ENCODE peak calls at places on chromosomes 6 and 20, in seven cellular contexts. U, K, I, T, G, W and Y are unnamed samples. For H3K4me1 and H3K36me3, the result is how much of the 10 kb centered on the place peaks cover.

GRCh38 chr20:4925842-4926530 is 75.3 kb downstream of the SLC23A2 start:
- DNase-seq in U (peak), K (no peak), I (peak), T (peak), G (no peak), W (no peak), Y (peak)

GRCh38 chr6:118085665-118086064 is 178.6 kb downstream of the SLC35F1 start:
- DNase-seq in U (no peak), K (no peak), I (no peak), T (no peak), G (no peak), W (no peak), Y (no peak)

GRCh38 chr6:42383421-42384208 is 68.1 kb downstream of the TRERF1 start:
- DNase-seq in U (no peak), K (no peak), I (no peak), T (no peak), G (no peak), W (no peak), Y (no peak)

GRCh38 chr20:19419420-19419819 is 207.0 kb downstream of the SLC24A3 start:
- DNase-seq in U (no peak), K (no peak), I (no peak), T (no peak), G (no peak), W (no peak), Y (no peak)

GRCh38 chr6:17165383-17165782 is 63.5 kb downstream of the STMND1 start:
- DNase-seq in U (peak), K (no peak), I (no peak), T (no peak), G (no peak), W (no peak), Y (no peak)

GRCh38 chr6:24799541-24799915 is 811 bp upstream of the ARMH2 start:
- DNase-seq in U (no peak), K (no peak), I (no peak), T (no peak), G (no peak), W (no peak), Y (no peak)

GRCh38 chr6:148746363-148747144 is at the start of gene UST:
- DNase-seq in U (peak), K (peak), I (peak), T (peak), G (peak), W (peak), Y (peak)

GRCh38 chr6:120147218-120147871 is 797.8 kb upstream of the MAN1A1 start:
- DNase-seq in U (no peak), K (no peak), I (no peak), T (no peak), G (no peak), W (peak), Y (no peak)

GRCh38 chr6:120871416-120872261 is 462.6 kb downstream of the TBC1D32 start:
- DNase-seq in U (no peak), K (peak), I (peak), T (no peak), G (peak), W (no peak), Y (no peak)

GRCh38 chr6:132960720-132961119 is 146.4 kb downstream of the RPS12 start:
- DNase-seq in U (no peak), K (no peak), I (no peak), T (no peak), G (no peak), W (no peak), Y (no peak)

GRCh38 chr6:167056370-167056769 is 57.2 kb downstream of the CEP43 start:
- DNase-seq in U (no peak), K (no peak), I (no peak), T (no peak), G (no peak), W (no peak), Y (no peak)

GRCh38 chr6:119276211-119276610 is 73.3 kb downstream of the MAN1A1 start:
- DNase-seq in U (no peak), K (no peak), I (no peak), T (no peak), G (no peak), W (no peak), Y (no peak)

GRCh38 chr6:88472731-88473130 is 306.6 kb upstream of the CNR1 start:
- DNase-seq in U (no peak), K (no peak), I (no peak), T (no peak), G (no peak), W (no peak), Y (no peak)

GRCh38 chr6:140661691-140662090 is 1287.2 kb upstream of the CITED2 start:
- DNase-seq in U (peak), K (no peak), I (no peak), T (no peak), G (no peak), W (no peak), Y (no peak)
- H3K4me1 ChIP-seq in U (under half), K (under half), I (under half), T (under half), G (under half), W (under half), Y (under half)

GRCh38 chr6:146859206-146859605 is 260.4 kb downstream of the ADGB start:
- DNase-seq in U (no peak), K (no peak), I (no peak), T (no peak), G (no peak), W (no peak), Y (no peak)

GRCh38 chr6:146857180-146857959 is 258.6 kb downstream of the ADGB start:
- DNase-seq in U (peak), K (peak), I (peak), T (peak), G (peak), W (peak), Y (peak)

GRCh38 chr6:146859795-146860495 is 261.2 kb downstream of the ADGB start:
- DNase-seq in U (no peak), K (no peak), I (no peak), T (no peak), G (no peak), W (no peak), Y (no peak)

GRCh38 chr6:146856296-146856695 is 257.5 kb downstream of the ADGB start:
- DNase-seq in U (no peak), K (no peak), I (no peak), T (no peak), G (no peak), W (no peak), Y (no peak)

DNA sequence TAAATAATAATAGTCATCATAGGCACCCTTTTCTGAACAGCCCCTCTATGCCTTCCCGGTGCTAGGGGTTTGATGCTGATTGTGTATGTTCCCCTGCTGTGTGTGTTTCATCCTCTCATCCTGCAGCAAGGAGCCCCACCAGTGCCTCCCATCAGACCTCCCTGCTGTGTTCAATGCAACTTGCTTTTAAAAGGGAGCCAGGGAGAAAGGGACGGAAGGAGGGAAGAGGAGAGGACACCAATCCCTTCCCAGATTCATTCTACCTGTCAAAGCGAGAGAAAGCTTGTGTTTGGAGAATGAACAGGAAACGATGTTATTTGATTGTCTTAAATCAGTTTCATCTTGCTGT is 259.2 kb downstream of the ADGB start:
- DNase-seq in U (no peak), K (no peak), I (no peak), T (no peak), G (no peak), W (peak), Y (no peak)
- H3K4me3 ChIP-seq in U (no peak), K (peak), I (no peak), T (peak), G (peak), W (no peak), Y (no peak)

GRCh38 chr6:29620629-29621028 is 12.4 kb downstream of the GABBR1 start:
- DNase-seq in U (no peak), K (no peak), I (no peak), T (no peak), G (no peak), W (peak), Y (no peak)
- H3K36me3 ChIP-seq in U (half or more), K (half or more), I (under half), T (half or more), G (under half), W (under half), Y (under half)

GRCh38 chr20:21653628-21654027 is 51.8 kb upstream of the PAX1 start:
- DNase-seq in U (no peak), K (no peak), I (no peak), T (no peak), G (no peak), W (no peak), Y (no peak)

GRCh38 chr20:21661488-21662055 is 43.9 kb upstream of the PAX1 start:
- DNase-seq in U (no peak), K (no peak), I (no peak), T (no peak), G (no peak), W (no peak), Y (no peak)

DNA sequence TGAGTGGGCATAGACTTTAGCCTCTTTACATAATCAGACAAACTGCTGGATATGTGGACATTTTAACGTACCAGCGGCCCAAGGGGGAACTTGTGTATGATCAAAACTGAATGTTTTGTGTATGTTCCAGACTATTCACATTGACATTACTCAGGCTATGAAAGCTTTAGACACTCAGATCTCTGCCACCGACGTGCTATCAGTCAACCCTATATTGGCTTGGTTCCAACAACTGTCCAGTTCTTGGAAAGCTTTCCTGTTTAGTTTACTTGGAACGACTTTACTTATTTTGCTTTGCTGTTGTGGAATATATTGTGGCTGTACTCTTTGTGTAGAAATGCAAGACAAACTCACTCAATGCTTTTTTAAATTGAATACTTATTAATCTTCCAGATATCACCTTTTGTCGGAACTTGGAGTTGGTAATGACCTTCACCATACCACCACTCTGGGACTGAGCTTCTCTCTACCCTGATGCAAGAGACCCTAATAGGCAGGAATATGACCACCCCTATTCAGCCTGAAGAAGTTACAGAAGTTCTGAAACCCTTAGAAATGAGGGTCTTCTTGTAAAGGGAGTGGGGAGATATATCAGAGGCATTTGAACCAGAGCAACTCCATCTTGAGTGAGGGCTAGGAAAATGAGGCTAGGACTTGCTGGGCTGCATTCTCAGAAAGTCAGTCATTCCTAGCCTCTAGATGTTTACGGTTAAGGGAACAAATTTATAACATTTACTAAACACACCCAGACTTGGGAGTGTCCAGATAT is 49.0 kb upstream of the PAX1 start:
- DNase-seq in U (no peak), K (no peak), I (no peak), T (no peak), G (no peak), W (no peak), Y (no peak)
- H3K4me1 ChIP-seq in U (under half), K (under half), I (under half), T (under half), G (under half), W (under half), Y (under half)

GRCh38 chr6:30481213-30481964 is 7.9 kb upstream of the HLA-E start:
- DNase-seq in U (no peak), K (peak), I (no peak), T (no peak), G (no peak), W (no peak), Y (no peak)
- H3K4me3 ChIP-seq in U (no peak), K (peak), I (no peak), T (no peak), G (no peak), W (no peak), Y (no peak)

GRCh38 chr20:45850238-45850637 is 7.0 kb downstream of the ACOT8 start:
- DNase-seq in U (no peak), K (no peak), I (no peak), T (no peak), G (no peak), W (no peak), Y (no peak)
- H3K36me3 ChIP-seq in U (under half), K (half or more), I (under half), T (half or more), G (under half), W (under half), Y (under half)